ENCODE peak calls at places on chromosomes 13 and 19, in four cellular contexts. One of them, this sample, is unnamed.
A peak's percentile ranks its signal among the peaks of the same experiment; 100 is the strongest.

GRCh38 chr13:102569488-102569887 is 27.3 kb upstream of the TPP2 start:
- DNase-seq in SK-N-SH: no peak
- DNase-seq in PC-9: no peak
- DNase-seq in GM23248: peak; percentile 86
- DNase-seq in this sample: no peak

GRCh38 chr13:83620535-83621220 is 261.6 kb downstream of the SLITRK1 start:
- DNase-seq in SK-N-SH: no peak
- DNase-seq in GM23248: peak; percentile 76
- DNase-seq in PC-9: no peak
- DNase-seq in this sample: no peak

GRCh38 chr19:44582581-44583265 is 30.6 kb upstream of the IGSF23 start:
- DNase-seq in GM23248: peak; percentile 61
- DNase-seq in SK-N-SH: peak; percentile 46
- DNase-seq in PC-9: no peak
- DNase-seq in this sample: no peak

GRCh38 chr19:14135355-14135754 is 1.0 kb downstream of the ASF1B start:
- DNase-seq in SK-N-SH: no peak
- DNase-seq in PC-9: no peak
- DNase-seq in GM23248: no peak
- DNase-seq in this sample: no peak

GRCh38 chr13:37023871-37024270 is 23.3 kb downstream of the EXOSC8 start:
- DNase-seq in GM23248: peak; percentile 75
- DNase-seq in PC-9: no peak
- DNase-seq in SK-N-SH: no peak
- DNase-seq in this sample: no peak

GRCh38 chr19:4556574-4557185 is 2.8 kb downstream of the SEMA6B start:
- DNase-seq in GM23248: peak; percentile 56
- DNase-seq in PC-9: peak; percentile 41
- DNase-seq in SK-N-SH: peak; percentile 98
- DNase-seq in this sample: no peak

GRCh38 chr19:51688665-51689571 is 4.2 kb upstream of the SPACA6 start:
- DNase-seq in PC-9: peak; percentile 72
- DNase-seq in GM23248: peak; percentile 96
- DNase-seq in SK-N-SH: peak; percentile 90
- DNase-seq in this sample: no peak

GRCh38 chr19:4971424-4971793 is 2.5 kb downstream of the KDM4B start:
- DNase-seq in GM23248: peak; percentile 55
- DNase-seq in PC-9: no peak
- DNase-seq in SK-N-SH: peak; percentile 61
- DNase-seq in this sample: peak; percentile 67

GRCh38 chr19:1250374-1251232 is 2.2 kb downstream of the MIDN start:
- DNase-seq in SK-N-SH: peak; percentile 73
- DNase-seq in GM23248: peak; percentile 76
- DNase-seq in PC-9: no peak
- DNase-seq in this sample: no peak

GRCh38 chr13:101489635-101490034 is 37.2 kb downstream of the ITGBL1 start:
- DNase-seq in SK-N-SH: no peak
- DNase-seq in PC-9: peak; percentile 92
- DNase-seq in GM23248: peak; percentile 54
- DNase-seq in this sample: no peak

GRCh38 chr13:85693889-85694511 is 105.2 kb downstream of the SLITRK6 start:
- DNase-seq in PC-9: no peak
- DNase-seq in GM23248: no peak
- DNase-seq in SK-N-SH: no peak
- DNase-seq in this sample: no peak

GRCh38 chr13:23160241-23161175 is 20.3 kb upstream of the SGCG start:
- DNase-seq in SK-N-SH: no peak
- DNase-seq in GM23248: peak; percentile 67
- DNase-seq in PC-9: no peak
- DNase-seq in this sample: no peak

GRCh38 chr13:67318398-67318797 is 88.3 kb upstream of the PCDH9 start:
- DNase-seq in GM23248: no peak
- DNase-seq in SK-N-SH: no peak
- DNase-seq in PC-9: no peak
- DNase-seq in this sample: no peak

GRCh38 chr19:46783670-46784069 is 4.7 kb downstream of the SLC1A5 start:
- DNase-seq in GM23248: no peak
- DNase-seq in SK-N-SH: no peak
- DNase-seq in PC-9: no peak
- DNase-seq in this sample: no peak

DNA sequence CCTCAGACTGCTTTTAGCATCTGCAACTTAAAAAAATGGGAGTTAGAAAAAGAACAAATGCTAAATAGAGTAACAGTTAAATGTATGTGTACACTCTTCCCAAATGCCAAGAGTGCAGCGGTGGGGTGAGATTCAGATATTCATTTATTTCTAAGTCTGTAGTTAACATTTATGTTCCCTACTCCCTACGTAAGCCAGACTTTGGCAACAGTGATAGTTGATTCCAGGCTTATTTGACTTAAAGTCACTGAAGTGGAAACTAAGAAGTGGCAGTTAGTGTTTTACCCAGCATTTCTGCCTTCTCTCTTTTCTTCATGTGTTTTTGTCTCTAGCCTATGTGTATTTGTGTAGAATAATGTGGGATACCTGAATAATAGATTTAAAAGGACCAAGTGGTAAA is 4.5 kb downstream of the MIR17HG start:
- DNase-seq in SK-N-SH: no peak
- DNase-seq in PC-9: no peak
- DNase-seq in GM23248: no peak
- DNase-seq in this sample: no peak
- H3F3A ChIP-seq in SK-N-SH: peaks cover 18% of the 10 kb centered on the region
- H3F3A ChIP-seq in PC-9: peaks cover 69% of the 10 kb centered on the region
- H3F3A ChIP-seq in GM23248: peaks cover 31% of the 10 kb centered on the region
- H3F3A ChIP-seq in this sample: peaks cover 23% of the 10 kb centered on the region

DNA sequence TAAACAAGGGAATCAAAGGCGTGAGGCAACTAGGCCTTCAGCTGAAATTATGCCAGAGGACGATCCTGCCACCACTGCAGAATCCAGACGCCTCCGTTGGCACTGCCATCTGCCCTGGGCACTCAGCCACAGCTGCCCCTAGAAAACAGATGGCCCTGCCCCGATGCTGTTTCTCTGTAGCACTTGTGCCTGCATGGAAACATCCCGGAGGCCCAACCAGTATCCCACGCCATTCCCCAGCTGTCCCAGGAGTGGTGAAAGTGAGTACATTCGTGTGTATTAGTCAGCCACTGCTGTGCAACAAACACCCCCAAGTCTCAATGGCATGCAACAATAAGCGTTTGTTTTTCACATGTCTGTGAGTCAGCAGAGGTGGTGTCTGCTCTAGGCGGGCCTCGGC is 8.9 kb upstream of the CRTC1 start:
- DNase-seq in PC-9: peak; percentile 33
- DNase-seq in GM23248: no peak
- DNase-seq in SK-N-SH: peak; percentile 73
- DNase-seq in this sample: no peak
- H3K4me1 ChIP-seq in PC-9: peaks cover 24% of the 10 kb centered on the region
- H3K4me1 ChIP-seq in GM23248: peaks cover 20% of the 10 kb centered on the region
- H3K4me1 ChIP-seq in SK-N-SH: peaks cover 25% of the 10 kb centered on the region
- H3K4me1 ChIP-seq in this sample: no peaks in the 10 kb centered on the region

DNA sequence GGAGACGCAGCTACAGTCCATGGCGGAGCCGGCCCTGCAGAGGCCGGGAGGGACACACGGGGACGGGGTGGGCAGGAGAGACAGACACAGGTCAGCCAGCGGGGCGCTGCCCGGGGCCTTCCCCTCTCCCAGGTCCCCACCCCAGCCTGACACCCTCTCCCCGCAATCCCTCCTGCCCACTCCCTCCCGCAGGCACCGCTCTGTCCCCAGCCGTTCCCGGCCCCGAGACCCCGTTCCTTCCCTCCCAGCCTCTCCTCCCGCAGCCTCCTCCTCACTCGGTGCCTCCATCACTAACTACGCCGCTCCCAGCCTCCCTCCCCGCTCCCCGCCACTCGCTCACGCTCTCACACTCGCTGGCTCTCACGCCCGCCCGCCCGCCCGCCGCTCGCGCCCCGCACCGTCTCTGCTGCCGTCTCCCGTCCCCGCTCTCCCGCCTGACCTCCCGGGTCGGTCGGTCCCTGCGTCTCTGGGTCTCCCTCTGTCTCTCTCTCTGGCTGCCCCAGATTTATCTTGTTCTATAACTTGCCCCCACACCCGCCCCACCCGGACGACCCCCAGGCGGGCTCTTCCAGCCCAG is 15.3 kb downstream of the ERFL start:
- DNase-seq in GM23248: peak; percentile 52
- DNase-seq in SK-N-SH: peak; percentile 75
- DNase-seq in PC-9: no peak
- DNase-seq in this sample: no peak
- H3F3A ChIP-seq in GM23248: no peaks in the 10 kb centered on the region
- H3F3A ChIP-seq in SK-N-SH: peaks cover 3% of the 10 kb centered on the region
- H3F3A ChIP-seq in PC-9: peaks cover 15% of the 10 kb centered on the region
- H3F3A ChIP-seq in this sample: no peaks in the 10 kb centered on the region

DNA sequence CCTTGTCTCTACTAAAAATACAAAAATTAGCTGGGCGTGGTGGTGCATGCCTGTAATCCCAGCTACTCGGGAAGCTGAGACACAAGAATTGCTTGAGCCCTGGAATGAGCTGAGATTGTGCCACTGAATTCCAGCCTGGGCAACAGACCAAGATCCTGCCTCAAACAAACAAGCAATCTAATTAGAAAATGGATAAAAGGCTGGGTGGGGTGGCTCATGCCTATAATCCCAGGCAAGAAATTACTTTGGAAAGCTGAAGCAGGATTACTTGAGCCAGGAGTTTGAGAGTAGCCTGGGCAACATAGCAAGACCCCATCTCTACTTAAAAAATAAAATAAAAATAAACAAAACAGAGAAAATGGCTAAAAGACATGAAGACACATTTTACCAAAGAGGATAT is 77.0 kb downstream of the CAB39L start:
- DNase-seq in GM23248: peak; percentile 25
- DNase-seq in PC-9: no peak
- DNase-seq in SK-N-SH: no peak
- DNase-seq in this sample: no peak
- H3K4me1 ChIP-seq in GM23248: peaks cover 19% of the 10 kb centered on the region
- H3K4me1 ChIP-seq in PC-9: peaks cover 7% of the 10 kb centered on the region
- H3K4me1 ChIP-seq in SK-N-SH: no peaks in the 10 kb centered on the region
- H3K4me1 ChIP-seq in this sample: no peaks in the 10 kb centered on the region

DNA sequence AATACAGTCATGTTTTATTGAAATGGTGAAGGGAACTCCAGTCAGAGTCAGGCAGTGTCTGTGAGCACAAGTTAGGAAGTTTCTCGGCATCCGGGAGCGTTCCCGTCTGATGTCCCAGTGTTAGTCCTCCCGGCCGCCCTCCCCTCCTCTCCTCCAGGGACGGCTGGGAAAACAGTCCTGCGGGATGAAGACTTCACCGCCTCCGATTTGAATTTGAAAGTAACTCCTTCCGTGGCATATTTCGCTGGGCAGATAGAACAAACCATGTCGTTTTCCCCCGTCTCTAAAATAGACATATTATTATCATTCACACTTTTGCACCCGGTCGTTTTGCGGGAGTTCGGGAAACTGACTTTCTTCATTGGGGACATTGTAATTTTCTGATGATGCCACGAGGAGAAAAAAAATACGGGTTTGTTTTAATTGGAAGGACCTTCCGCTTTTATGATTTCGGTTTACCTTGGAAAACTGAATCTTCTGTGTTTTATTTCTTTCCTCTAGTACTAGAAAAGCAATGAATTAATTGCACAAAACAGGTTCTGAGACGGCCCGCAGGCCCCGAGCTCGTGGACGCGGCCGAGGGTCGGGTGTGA is 76.6 kb downstream of the ZIC5 start:
- DNase-seq in PC-9: no peak
- DNase-seq in SK-N-SH: peak; percentile 43
- DNase-seq in GM23248: peak; percentile 27
- DNase-seq in this sample: no peak
- H3F3A ChIP-seq in PC-9: no peaks in the 10 kb centered on the region
- H3F3A ChIP-seq in SK-N-SH: no peaks in the 10 kb centered on the region
- H3F3A ChIP-seq in GM23248: no peaks in the 10 kb centered on the region
- H3F3A ChIP-seq in this sample: no peaks in the 10 kb centered on the region

GRCh38 chr13:33758113-33758512 is 59.8 kb upstream of the RFC3 start:
- DNase-seq in GM23248: no peak
- DNase-seq in PC-9: no peak
- DNase-seq in SK-N-SH: no peak
- DNase-seq in this sample: no peak

GRCh38 chr13:33764716-33765115 is 53.2 kb upstream of the RFC3 start:
- DNase-seq in GM23248: no peak
- DNase-seq in SK-N-SH: no peak
- DNase-seq in PC-9: no peak
- DNase-seq in this sample: no peak

GRCh38 chr13:33763021-33763420 is 54.9 kb upstream of the RFC3 start:
- DNase-seq in SK-N-SH: no peak
- DNase-seq in PC-9: no peak
- DNase-seq in GM23248: peak; percentile 48
- DNase-seq in this sample: no peak

GRCh38 chr13:33757713-33758112 is 60.2 kb upstream of the RFC3 start:
- DNase-seq in PC-9: no peak
- DNase-seq in SK-N-SH: no peak
- DNase-seq in GM23248: no peak
- DNase-seq in this sample: no peak

DNA sequence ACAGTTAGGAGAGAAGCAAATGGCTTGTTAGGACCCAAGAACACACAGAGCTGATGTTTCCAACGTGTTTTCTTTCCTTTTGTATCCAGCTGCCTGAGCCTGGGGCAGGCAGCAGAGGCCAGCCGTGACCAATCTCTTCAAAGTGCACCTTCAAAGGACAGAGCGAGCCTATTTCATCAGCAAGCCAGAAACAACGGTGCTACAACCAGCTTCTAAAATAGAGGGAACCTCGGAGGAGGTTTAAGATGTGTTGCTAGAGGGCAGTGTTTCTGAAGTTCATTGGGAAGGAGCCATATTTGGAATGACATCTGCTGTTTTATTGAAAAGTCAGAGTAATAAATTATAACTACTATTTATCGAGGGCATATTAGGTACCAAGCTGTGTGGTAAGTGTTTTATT is 56.2 kb upstream of the RFC3 start:
- DNase-seq in PC-9: no peak
- DNase-seq in GM23248: peak; percentile 9
- DNase-seq in SK-N-SH: peak; percentile 15
- DNase-seq in this sample: no peak
- H3K4me1 ChIP-seq in PC-9: no peaks in the 10 kb centered on the region
- H3K4me1 ChIP-seq in GM23248: peaks cover 8% of the 10 kb centered on the region
- H3K4me1 ChIP-seq in SK-N-SH: no peaks in the 10 kb centered on the region
- H3K4me1 ChIP-seq in this sample: no peaks in the 10 kb centered on the region

GRCh38 chr13:99958402-99959126 is 13.0 kb downstream of the ZIC5 start:
- DNase-seq in PC-9: no peak
- DNase-seq in SK-N-SH: no peak
- DNase-seq in GM23248: no peak
- DNase-seq in this sample: no peak

GRCh38 chr13:99956473-99957349 is 14.9 kb downstream of the ZIC5 start:
- DNase-seq in SK-N-SH: peak; percentile 54
- DNase-seq in PC-9: no peak
- DNase-seq in GM23248: peak; percentile 28
- DNase-seq in this sample: no peak

GRCh38 chr13:99960663-99961440 is 10.7 kb downstream of the ZIC5 start:
- DNase-seq in SK-N-SH: no peak
- DNase-seq in PC-9: no peak
- DNase-seq in GM23248: no peak
- DNase-seq in this sample: no peak

GRCh38 chr13:99959538-99960230 is 11.9 kb downstream of the ZIC5 start:
- DNase-seq in PC-9: no peak
- DNase-seq in SK-N-SH: no peak
- DNase-seq in GM23248: peak; percentile 37
- DNase-seq in this sample: peak; percentile 41

GRCh38 chr13:99959127-99959529 is 12.4 kb downstream of the ZIC5 start:
- DNase-seq in GM23248: no peak
- DNase-seq in PC-9: no peak
- DNase-seq in SK-N-SH: no peak
- DNase-seq in this sample: no peak
- H3F3A ChIP-seq in GM23248: no peaks in the 10 kb centered on the region
- H3F3A ChIP-seq in PC-9: no peaks in the 10 kb centered on the region
- H3F3A ChIP-seq in SK-N-SH: no peaks in the 10 kb centered on the region
- H3F3A ChIP-seq in this sample: no peaks in the 10 kb centered on the region

This sample was measured in MM.1S.